ENCODE peak calls at places on chromosomes 7 and 10, in seven cellular contexts. One of them, this sample, is unnamed.

GRCh38 chr10:93514496-93514895 is 18.1 kb downstream of the CEP55 start:
- DNase-seq in stromal cell of bone marrow: no peak
- DNase-seq in GM10248: no peak
- DNase-seq in left ventricle myocardium inferior: no peak
- DNase-seq in stimulated activated CD8-positive, alpha-beta memory T cell treated with anti-CD3 and anti-CD28 coated beads, Interleukin-15, amount 100 ng/mL, for 48 hours: no peak
- DNase-seq in activated CD4-positive, alpha-beta T cell treated with anti-CD3 and anti-CD28 coated beads for 48 hours: no peak
- DNase-seq in skeletal muscle cell: no peak
- DNase-seq in this sample: no peak

GRCh38 chr7:155803418-155804376 is 8.6 kb downstream of the SHH start:
- DNase-seq in stimulated activated CD8-positive, alpha-beta memory T cell treated with anti-CD3 and anti-CD28 coated beads, Interleukin-15, amount 100 ng/mL, for 48 hours: no peak
- DNase-seq in skeletal muscle cell: no peak
- DNase-seq in activated CD4-positive, alpha-beta T cell treated with anti-CD3 and anti-CD28 coated beads for 48 hours: peak; percentile 38
- DNase-seq in stromal cell of bone marrow: no peak
- DNase-seq in left ventricle myocardium inferior: no peak
- DNase-seq in GM10248: no peak
- DNase-seq in this sample: no peak

GRCh38 chr7:105664816-105665525 is 83.7 kb upstream of the EFCAB10 start:
- DNase-seq in left ventricle myocardium inferior: no peak
- DNase-seq in stromal cell of bone marrow: no peak
- DNase-seq in activated CD4-positive, alpha-beta T cell treated with anti-CD3 and anti-CD28 coated beads for 48 hours: no peak
- DNase-seq in stimulated activated CD8-positive, alpha-beta memory T cell treated with anti-CD3 and anti-CD28 coated beads, Interleukin-15, amount 100 ng/mL, for 48 hours: no peak
- DNase-seq in GM10248: no peak
- DNase-seq in skeletal muscle cell: no peak
- DNase-seq in this sample: peak; percentile 27

GRCh38 chr10:102269017-102269416 is 23.7 kb downstream of the GBF1 start:
- DNase-seq in GM10248: no peak
- DNase-seq in stimulated activated CD8-positive, alpha-beta memory T cell treated with anti-CD3 and anti-CD28 coated beads, Interleukin-15, amount 100 ng/mL, for 48 hours: no peak
- DNase-seq in stromal cell of bone marrow: no peak
- DNase-seq in skeletal muscle cell: peak; percentile 64
- DNase-seq in left ventricle myocardium inferior: no peak
- DNase-seq in activated CD4-positive, alpha-beta T cell treated with anti-CD3 and anti-CD28 coated beads for 48 hours: no peak
- DNase-seq in this sample: no peak

GRCh38 chr10:2356670-2357069 is 619.3 kb upstream of the ADARB2 start:
- DNase-seq in skeletal muscle cell: no peak
- DNase-seq in GM10248: no peak
- DNase-seq in stimulated activated CD8-positive, alpha-beta memory T cell treated with anti-CD3 and anti-CD28 coated beads, Interleukin-15, amount 100 ng/mL, for 48 hours: no peak
- DNase-seq in left ventricle myocardium inferior: no peak
- DNase-seq in stromal cell of bone marrow: no peak
- DNase-seq in activated CD4-positive, alpha-beta T cell treated with anti-CD3 and anti-CD28 coated beads for 48 hours: no peak
- DNase-seq in this sample: peak; percentile 28

GRCh38 chr10:95056744-95057363 is 12.4 kb downstream of the CYP2C8 start:
- DNase-seq in stimulated activated CD8-positive, alpha-beta memory T cell treated with anti-CD3 and anti-CD28 coated beads, Interleukin-15, amount 100 ng/mL, for 48 hours: no peak
- DNase-seq in skeletal muscle cell: no peak
- DNase-seq in stromal cell of bone marrow: no peak
- DNase-seq in activated CD4-positive, alpha-beta T cell treated with anti-CD3 and anti-CD28 coated beads for 48 hours: no peak
- DNase-seq in GM10248: no peak
- DNase-seq in left ventricle myocardium inferior: no peak
- DNase-seq in this sample: no peak

GRCh38 chr10:6706725-6707124 is 126.6 kb upstream of the PRKCQ start:
- DNase-seq in stimulated activated CD8-positive, alpha-beta memory T cell treated with anti-CD3 and anti-CD28 coated beads, Interleukin-15, amount 100 ng/mL, for 48 hours: no peak
- DNase-seq in left ventricle myocardium inferior: no peak
- DNase-seq in skeletal muscle cell: no peak
- DNase-seq in stromal cell of bone marrow: no peak
- DNase-seq in GM10248: no peak
- DNase-seq in activated CD4-positive, alpha-beta T cell treated with anti-CD3 and anti-CD28 coated beads for 48 hours: no peak
- DNase-seq in this sample: no peak

GRCh38 chr10:84191106-84191505 is 3.2 kb upstream of the CDHR1 start:
- DNase-seq in stimulated activated CD8-positive, alpha-beta memory T cell treated with anti-CD3 and anti-CD28 coated beads, Interleukin-15, amount 100 ng/mL, for 48 hours: no peak
- DNase-seq in stromal cell of bone marrow: no peak
- DNase-seq in GM10248: no peak
- DNase-seq in skeletal muscle cell: no peak
- DNase-seq in activated CD4-positive, alpha-beta T cell treated with anti-CD3 and anti-CD28 coated beads for 48 hours: no peak
- DNase-seq in left ventricle myocardium inferior: no peak
- DNase-seq in this sample: no peak

GRCh38 chr10:58653139-58653538 is 140.5 kb downstream of the BICC1 start:
- DNase-seq in stromal cell of bone marrow: no peak
- DNase-seq in skeletal muscle cell: no peak
- DNase-seq in stimulated activated CD8-positive, alpha-beta memory T cell treated with anti-CD3 and anti-CD28 coated beads, Interleukin-15, amount 100 ng/mL, for 48 hours: no peak
- DNase-seq in activated CD4-positive, alpha-beta T cell treated with anti-CD3 and anti-CD28 coated beads for 48 hours: no peak
- DNase-seq in GM10248: no peak
- DNase-seq in left ventricle myocardium inferior: no peak
- DNase-seq in this sample: no peak

GRCh38 chr7:158567153-158567603 is 20.4 kb downstream of the PTPRN2 start:
- DNase-seq in GM10248: no peak
- DNase-seq in stromal cell of bone marrow: no peak
- DNase-seq in stimulated activated CD8-positive, alpha-beta memory T cell treated with anti-CD3 and anti-CD28 coated beads, Interleukin-15, amount 100 ng/mL, for 48 hours: no peak
- DNase-seq in left ventricle myocardium inferior: no peak
- DNase-seq in activated CD4-positive, alpha-beta T cell treated with anti-CD3 and anti-CD28 coated beads for 48 hours: no peak
- DNase-seq in skeletal muscle cell: no peak
- DNase-seq in this sample: no peak

GRCh38 chr10:983951-984705 is 4.1 kb upstream of the GTPBP4 start:
- DNase-seq in left ventricle myocardium inferior: no peak
- DNase-seq in skeletal muscle cell: no peak
- DNase-seq in activated CD4-positive, alpha-beta T cell treated with anti-CD3 and anti-CD28 coated beads for 48 hours: no peak
- DNase-seq in GM10248: no peak
- DNase-seq in stimulated activated CD8-positive, alpha-beta memory T cell treated with anti-CD3 and anti-CD28 coated beads, Interleukin-15, amount 100 ng/mL, for 48 hours: no peak
- DNase-seq in stromal cell of bone marrow: no peak
- DNase-seq in this sample: no peak

GRCh38 chr10:17836917-17837316 is 27.8 kb downstream of the MRC1 start:
- DNase-seq in stimulated activated CD8-positive, alpha-beta memory T cell treated with anti-CD3 and anti-CD28 coated beads, Interleukin-15, amount 100 ng/mL, for 48 hours: no peak
- DNase-seq in GM10248: no peak
- DNase-seq in skeletal muscle cell: peak; percentile 11
- DNase-seq in activated CD4-positive, alpha-beta T cell treated with anti-CD3 and anti-CD28 coated beads for 48 hours: no peak
- DNase-seq in stromal cell of bone marrow: no peak
- DNase-seq in left ventricle myocardium inferior: peak; percentile 18
- DNase-seq in this sample: no peak

GRCh38 chr10:122052702-122053101 is 63.7 kb downstream of the TACC2 start:
- DNase-seq in left ventricle myocardium inferior: no peak
- DNase-seq in stromal cell of bone marrow: no peak
- DNase-seq in activated CD4-positive, alpha-beta T cell treated with anti-CD3 and anti-CD28 coated beads for 48 hours: no peak
- DNase-seq in skeletal muscle cell: no peak
- DNase-seq in GM10248: no peak
- DNase-seq in stimulated activated CD8-positive, alpha-beta memory T cell treated with anti-CD3 and anti-CD28 coated beads, Interleukin-15, amount 100 ng/mL, for 48 hours: no peak
- DNase-seq in this sample: no peak

GRCh38 chr10:131310054-131310903 is 1.2 kb downstream of the TCERG1L start:
- DNase-seq in stromal cell of bone marrow: no peak
- DNase-seq in stimulated activated CD8-positive, alpha-beta memory T cell treated with anti-CD3 and anti-CD28 coated beads, Interleukin-15, amount 100 ng/mL, for 48 hours: no peak
- DNase-seq in left ventricle myocardium inferior: no peak
- DNase-seq in skeletal muscle cell: no peak
- DNase-seq in activated CD4-positive, alpha-beta T cell treated with anti-CD3 and anti-CD28 coated beads for 48 hours: no peak
- DNase-seq in GM10248: no peak
- DNase-seq in this sample: peak; percentile 48

GRCh38 chr10:116451956-116452720 is 24.5 kb downstream of the PNLIPRP3 start:
- DNase-seq in stimulated activated CD8-positive, alpha-beta memory T cell treated with anti-CD3 and anti-CD28 coated beads, Interleukin-15, amount 100 ng/mL, for 48 hours: no peak
- DNase-seq in activated CD4-positive, alpha-beta T cell treated with anti-CD3 and anti-CD28 coated beads for 48 hours: no peak
- DNase-seq in stromal cell of bone marrow: no peak
- DNase-seq in left ventricle myocardium inferior: no peak
- DNase-seq in skeletal muscle cell: no peak
- DNase-seq in GM10248: no peak
- DNase-seq in this sample: no peak

GRCh38 chr10:133564816-133565215 is 567 bp downstream of the SYCE1 start:
- DNase-seq in skeletal muscle cell: no peak
- DNase-seq in left ventricle myocardium inferior: no peak
- DNase-seq in stimulated activated CD8-positive, alpha-beta memory T cell treated with anti-CD3 and anti-CD28 coated beads, Interleukin-15, amount 100 ng/mL, for 48 hours: no peak
- DNase-seq in activated CD4-positive, alpha-beta T cell treated with anti-CD3 and anti-CD28 coated beads for 48 hours: no peak
- DNase-seq in stromal cell of bone marrow: no peak
- DNase-seq in GM10248: no peak
- DNase-seq in this sample: no peak

GRCh38 chr10:62613429-62613828 is 191.1 kb upstream of the ADO start:
- DNase-seq in GM10248: no peak
- DNase-seq in activated CD4-positive, alpha-beta T cell treated with anti-CD3 and anti-CD28 coated beads for 48 hours: no peak
- DNase-seq in stimulated activated CD8-positive, alpha-beta memory T cell treated with anti-CD3 and anti-CD28 coated beads, Interleukin-15, amount 100 ng/mL, for 48 hours: no peak
- DNase-seq in skeletal muscle cell: peak; percentile 59
- DNase-seq in left ventricle myocardium inferior: no peak
- DNase-seq in stromal cell of bone marrow: no peak
- DNase-seq in this sample: no peak

GRCh38 chr7:134211817-134212216 is 84.7 kb downstream of the LRGUK start:
- DNase-seq in skeletal muscle cell: no peak
- DNase-seq in stimulated activated CD8-positive, alpha-beta memory T cell treated with anti-CD3 and anti-CD28 coated beads, Interleukin-15, amount 100 ng/mL, for 48 hours: no peak
- DNase-seq in stromal cell of bone marrow: no peak
- DNase-seq in GM10248: no peak
- DNase-seq in left ventricle myocardium inferior: no peak
- DNase-seq in activated CD4-positive, alpha-beta T cell treated with anti-CD3 and anti-CD28 coated beads for 48 hours: no peak
- DNase-seq in this sample: no peak

GRCh38 chr10:69647101-69647500 is 17.1 kb downstream of the FAM241B start:
- DNase-seq in GM10248: no peak
- DNase-seq in stimulated activated CD8-positive, alpha-beta memory T cell treated with anti-CD3 and anti-CD28 coated beads, Interleukin-15, amount 100 ng/mL, for 48 hours: no peak
- DNase-seq in activated CD4-positive, alpha-beta T cell treated with anti-CD3 and anti-CD28 coated beads for 48 hours: no peak
- DNase-seq in stromal cell of bone marrow: no peak
- DNase-seq in skeletal muscle cell: no peak
- DNase-seq in left ventricle myocardium inferior: no peak
- DNase-seq in this sample: no peak

GRCh38 chr7:7757576-7757975 is 39.2 kb upstream of the RPA3 start:
- DNase-seq in GM10248: no peak
- DNase-seq in skeletal muscle cell: no peak
- DNase-seq in stimulated activated CD8-positive, alpha-beta memory T cell treated with anti-CD3 and anti-CD28 coated beads, Interleukin-15, amount 100 ng/mL, for 48 hours: no peak
- DNase-seq in left ventricle myocardium inferior: no peak
- DNase-seq in stromal cell of bone marrow: no peak
- DNase-seq in activated CD4-positive, alpha-beta T cell treated with anti-CD3 and anti-CD28 coated beads for 48 hours: no peak
- DNase-seq in this sample: no peak

GRCh38 chr7:22389892-22390291 is 32.9 kb upstream of the RAPGEF5 start:
- DNase-seq in left ventricle myocardium inferior: no peak
- DNase-seq in activated CD4-positive, alpha-beta T cell treated with anti-CD3 and anti-CD28 coated beads for 48 hours: no peak
- DNase-seq in GM10248: no peak
- DNase-seq in stimulated activated CD8-positive, alpha-beta memory T cell treated with anti-CD3 and anti-CD28 coated beads, Interleukin-15, amount 100 ng/mL, for 48 hours: no peak
- DNase-seq in skeletal muscle cell: no peak
- DNase-seq in stromal cell of bone marrow: no peak
- DNase-seq in this sample: no peak